ENCODE peak calls at places on chromosomes 11 and 22, in four cellular contexts. B, E, P and X are unnamed samples.

GRCh38 chr22:49497266-49497665 is 330.4 kb downstream of the BRD1 start:
- DNase-seq in B (no peak), P (no peak), E (no peak), X (no peak)

GRCh38 chr11:94493146-94493442 is 550 bp downstream of the MRE11 start:
- DNase-seq in E (no peak), P (no peak), B (peak; percentile 38), X (no peak)

GRCh38 chr11:44595964-44596381 is 30.5 kb downstream of the CD82 start:
- DNase-seq in P (no peak), B (no peak), E (no peak), X (no peak)

GRCh38 chr11:96337541-96338530 is 5.2 kb downstream of the MAML2 start:
- DNase-seq in E (no peak), B (no peak), P (no peak), X (no peak)

GRCh38 chr11:84685976-84686375 is 941.2 kb downstream of the DLG2 start:
- DNase-seq in E (no peak), B (no peak), P (no peak), X (no peak)

GRCh38 chr11:75598264-75598663 is 36.2 kb downstream of the SERPINH1 start:
- DNase-seq in E (no peak), B (no peak), P (no peak), X (no peak)

GRCh38 chr11:125513705-125514265 is 17.7 kb upstream of the FEZ1 start:
- DNase-seq in E (no peak), B (no peak), P (no peak), X (no peak)

GRCh38 chr11:26849009-26849408 is 127.1 kb upstream of the SLC5A12 start:
- DNase-seq in B (no peak), E (no peak), P (no peak), X (no peak)

GRCh38 chr11:119038884-119039283 is 8.2 kb upstream of the SLC37A4 start:
- DNase-seq in E (no peak), P (no peak), B (no peak), X (no peak)

GRCh38 chr11:128705124-128705920 is 11.4 kb downstream of the FLI1 start:
- DNase-seq in P (no peak), B (no peak), E (no peak), X (no peak)

GRCh38 chr22:21861856-21862255 is 5.6 kb downstream of the MAPK1 start:
- DNase-seq in E (no peak), B (peak; percentile 67), P (no peak), X (no peak)

GRCh38 chr22:41841085-41841712 is 8.3 kb downstream of the SREBF2 start:
- DNase-seq in E (no peak), P (no peak), B (no peak), X (no peak)

GRCh38 chr11:2453436-2453835 is 8.6 kb downstream of the KCNQ1 start:
- DNase-seq in B (no peak), P (no peak), E (no peak), X (no peak)

GRCh38 chr11:2449548-2450320 is 4.9 kb downstream of the KCNQ1 start:
- DNase-seq in B (no peak), P (no peak), E (no peak), X (no peak)

GRCh38 chr11:2451336-2451735 is 6.5 kb downstream of the KCNQ1 start:
- DNase-seq in B (no peak), E (no peak), P (no peak), X (no peak)

GRCh38 chr11:2450321-2451041 is 5.7 kb downstream of the KCNQ1 start:
- DNase-seq in E (no peak), P (no peak), B (no peak), X (no peak)

GRCh38 chr11:2451916-2452694 is 7.3 kb downstream of the KCNQ1 start:
- DNase-seq in B (no peak), E (no peak), P (no peak), X (no peak)
- TF ChIP-seq SPI1 in B (no peak), E (no peak), P (no peak), X (no peak)

DNA sequence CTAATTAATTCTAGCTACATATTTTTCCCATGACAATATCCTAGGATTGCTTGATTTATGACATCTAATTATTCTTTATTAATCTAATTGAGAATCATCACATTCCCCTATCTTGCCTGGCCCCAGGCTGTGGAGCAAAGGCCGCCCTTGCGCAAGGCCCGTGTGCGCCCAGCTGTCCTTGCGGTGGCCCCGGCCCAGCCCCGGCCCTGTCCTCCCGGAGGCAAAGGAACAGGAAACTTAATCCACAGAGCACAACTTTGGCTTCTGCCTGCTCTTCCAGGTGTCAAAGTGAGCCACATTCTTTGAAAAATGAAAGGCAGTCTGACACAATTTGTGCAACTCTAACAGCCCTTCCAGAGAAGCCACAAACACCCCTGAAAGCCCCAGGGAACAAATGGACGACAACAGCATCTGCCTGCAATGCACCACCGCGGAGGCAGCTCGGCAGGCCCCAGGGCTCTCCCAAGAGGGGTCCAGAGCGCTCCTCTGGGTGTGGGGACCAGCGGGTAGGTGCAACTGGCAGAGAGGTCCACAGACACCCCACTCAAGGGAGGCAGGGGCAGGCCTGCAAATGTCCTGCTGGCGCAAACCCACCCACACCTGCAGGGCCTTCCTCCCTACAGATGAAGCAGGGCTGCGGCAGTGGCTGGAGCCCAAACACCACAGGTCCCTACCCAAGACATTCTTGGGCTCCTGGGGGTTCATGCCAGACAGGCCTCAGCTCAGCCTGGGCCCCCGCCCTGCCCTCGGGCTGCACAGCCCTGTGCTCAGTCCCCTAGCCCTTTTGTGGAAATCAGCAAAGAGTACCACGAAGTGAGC is 30.3 kb downstream of the GNB1L start:
- DNase-seq in B (peak; percentile 53), E (no peak), P (no peak), X (peak; percentile 21)
- TF ChIP-seq POLR2AphosphoS5 in B (peak; percentile 54), E (no peak), P (no peak), X (no peak)

GRCh38 chr11:120909676-120910215 is 114.2 kb upstream of the TBCEL start:
- DNase-seq in P (no peak), E (no peak), B (no peak), X (no peak)
- TF ChIP-seq SPI1 in P (no peak), E (no peak), B (no peak), X (no peak)

GRCh38 chr11:65852508-65853248 is 5.3 kb downstream of the CFL1 start:
- DNase-seq in B (no peak), P (no peak), E (no peak), X (no peak)
- TF ChIP-seq POLR2AphosphoS5 in B (peak; percentile 23), P (peak; percentile 37), E (peak; percentile 59), X (peak; percentile 23)

DNA sequence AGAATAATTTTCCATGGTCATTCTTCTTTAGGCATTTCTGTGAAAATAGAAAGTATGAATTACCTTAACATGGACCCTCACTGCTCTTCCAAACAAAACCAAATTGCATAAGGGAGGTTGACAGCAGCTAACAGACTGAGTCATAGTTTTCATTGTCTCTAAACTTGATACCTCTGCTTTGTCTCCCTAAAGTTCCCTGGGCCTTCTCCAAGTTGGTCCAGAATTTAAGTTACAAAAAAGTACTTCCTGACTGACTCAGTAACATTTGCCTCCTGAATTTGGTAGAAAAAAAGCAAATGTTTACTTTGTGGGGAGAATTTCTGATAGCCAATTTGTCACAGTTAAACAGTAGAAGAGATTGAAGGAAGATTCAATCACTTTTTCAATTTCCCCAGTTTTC is 3.0 kb downstream of the OR8D1 start:
- DNase-seq in P (no peak), B (no peak), E (no peak), X (no peak)
- TF ChIP-seq SPI1 in P (no peak), B (no peak), E (no peak), X (no peak)

DNA sequence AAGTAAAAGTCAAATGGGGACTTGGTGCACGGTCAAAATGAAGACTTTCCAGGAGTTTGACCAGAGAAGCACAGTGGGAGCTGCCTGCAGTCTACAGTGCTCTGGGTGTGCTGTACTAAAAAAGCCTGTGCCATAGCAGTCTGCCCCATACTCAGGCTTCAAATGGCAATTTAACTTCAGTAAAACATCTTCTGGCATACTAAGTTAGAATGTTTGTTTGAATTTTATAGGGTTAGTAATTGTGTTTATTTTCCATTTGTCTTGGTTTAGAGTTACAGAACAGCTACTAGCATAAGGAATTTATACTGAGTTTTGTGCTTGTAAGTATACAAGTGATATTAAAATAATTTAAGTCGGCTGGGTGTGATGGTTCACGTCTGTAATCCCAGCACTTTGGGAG is 29.3 kb upstream of the LIPT2 start:
- DNase-seq in E (no peak), P (no peak), B (no peak), X (no peak)
- TF ChIP-seq POLR2AphosphoS5 in E (no peak), P (no peak), B (no peak), X (no peak)

GRCh38 chr11:73376803-73377629 is 817 bp downstream of the RELT start:
- DNase-seq in E (peak; percentile 73), P (no peak), B (peak; percentile 90), X (peak; percentile 76)

GRCh38 chr11:73374130-73374529 is 2.1 kb upstream of the RELT start:
- DNase-seq in B (no peak), E (no peak), P (no peak), X (no peak)

GRCh38 chr11:73375830-73376167 is 400 bp upstream of the RELT start:
- DNase-seq in E (no peak), B (no peak), P (no peak), X (no peak)

GRCh38 chr11:73376168-73376802 is at the start of gene RELT:
- DNase-seq in P (peak; percentile 65), E (peak; percentile 96), B (peak; percentile 86), X (peak; percentile 99)

DNA sequence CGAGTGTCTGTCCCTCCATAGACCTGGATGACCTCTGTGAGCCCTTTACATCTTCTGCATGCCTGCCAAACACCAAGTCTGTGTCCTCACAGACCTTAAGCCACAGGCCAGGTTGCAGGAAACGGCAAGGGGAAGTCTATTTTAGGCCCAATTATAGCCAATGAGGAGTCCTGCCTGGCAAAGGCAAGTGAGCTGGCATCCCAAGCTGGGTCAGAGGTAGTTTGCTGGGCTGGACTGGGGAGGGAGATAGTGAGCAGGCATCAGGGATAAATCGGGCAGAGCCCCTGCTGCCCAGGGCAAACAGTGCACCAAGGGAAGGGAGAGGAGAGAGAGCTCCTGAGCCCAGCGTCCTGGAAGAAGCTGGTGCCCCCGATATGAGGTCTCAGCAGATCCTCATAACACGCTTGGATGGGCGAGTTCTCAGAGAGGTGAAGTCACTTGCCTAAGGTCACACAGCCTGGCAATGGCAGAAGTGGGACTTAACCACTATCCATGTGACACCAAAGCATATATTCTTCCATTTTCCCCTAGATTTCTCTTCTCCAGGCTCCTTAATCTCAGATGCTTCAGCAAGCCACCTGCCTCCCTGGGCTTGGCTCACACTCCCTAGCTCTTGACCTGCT is 3.7 kb upstream of the RELT start:
- DNase-seq in P (no peak), E (no peak), B (peak; percentile 74), X (no peak)
- TF ChIP-seq SPI1 in P (no peak), E (no peak), B (peak; percentile 76), X (no peak)

GRCh38 chr22:46712288-46712687 is 25.8 kb downstream of the CERK start:
- DNase-seq in E (no peak), P (no peak), B (no peak), X (no peak)
- TF ChIP-seq POLR2AphosphoS5 in E (no peak), P (no peak), B (no peak), X (no peak)

DNA sequence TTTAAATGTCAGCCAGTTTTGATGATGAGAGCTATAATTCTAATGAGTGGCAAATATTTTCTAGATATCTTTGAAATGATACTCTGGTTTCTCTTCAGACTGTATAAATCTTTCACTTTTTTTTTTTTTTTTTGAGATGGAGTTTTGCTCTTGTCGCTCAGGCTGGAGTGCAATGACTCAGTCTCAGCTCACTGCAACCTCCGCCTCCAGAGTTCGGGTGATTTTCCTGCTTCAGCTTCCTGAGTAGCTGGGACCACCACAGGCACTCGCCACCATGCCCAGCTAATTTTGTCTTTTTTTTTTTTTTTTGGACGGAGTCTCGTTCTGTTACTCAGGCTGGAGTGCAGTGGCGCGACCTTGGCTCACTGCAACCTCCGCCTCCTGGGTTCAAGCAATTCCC is 113.6 kb downstream of the TEAD1 start:
- DNase-seq in B (no peak), E (no peak), P (no peak), X (no peak)
- TF ChIP-seq SPI1 in B (no peak), E (no peak), P (no peak), X (no peak)